ENCODE peak calls at places on chromosomes 3 and 15, in nine cellular contexts. U is left ventricle myocardium inferior, E is mucosa of descending colon, H is Caco-2, X is ovary, F is body of pancreas, Q is tibial nerve, V is heart left ventricle, G is prostate gland. P is an unnamed sample. For H3K4me1, the result is how much of the 10 kb centered on the place peaks cover.

GRCh38 chr15:69000091-69000490 is 14.4 kb upstream of the NOX5 start:
- DNase-seq in Q (no peak), U (no peak), F (no peak), H (no peak), V (no peak), X (no peak), E (no peak), G (no peak), P (no peak)

GRCh38 chr3:102410616-102411015 is 24.2 kb upstream of the ZPLD1 start:
- DNase-seq in E (no peak), F (no peak), H (no peak), U (no peak), G (no peak), Q (no peak), X (no peak), V (no peak), P (no peak)

GRCh38 chr15:77737238-77738037 is 104.7 kb upstream of the LINGO1 start:
- DNase-seq in F (no peak), E (no peak), H (no peak), V (no peak), X (no peak), U (no peak), Q (no peak), G (no peak), P (no peak)

GRCh38 chr15:44468713-44469385 is 41.4 kb downstream of the CTDSPL2 start:
- DNase-seq in H (no peak), X (no peak), V (no peak), E (no peak), G (no peak), U (no peak), Q (no peak), F (no peak), P (no peak)

GRCh38 chr3:23763040-23763477 is 42.7 kb upstream of the UBE2E1 start:
- DNase-seq in H (no peak), F (no peak), Q (no peak), V (peak), E (no peak), G (no peak), X (peak), U (peak), P (no peak)

GRCh38 chr15:60369696-60370095 is 28.1 kb downstream of the ANXA2 start:
- DNase-seq in U (no peak), X (no peak), F (no peak), H (no peak), Q (no peak), E (no peak), G (no peak), V (no peak), P (no peak)

GRCh38 chr3:169305460-169305859 is 358.1 kb downstream of the MECOM start:
- DNase-seq in Q (no peak), H (peak), X (no peak), F (peak), V (no peak), G (no peak), E (peak), U (no peak), P (no peak)

GRCh38 chr15:66294157-66294931 is 976 bp downstream of the DIS3L start:
- DNase-seq in H (peak), G (no peak), U (no peak), V (no peak), Q (peak), F (peak), E (no peak), X (no peak), P (no peak)

GRCh38 chr3:147420361-147421183 is 11.4 kb downstream of the ZIC1 start:
- DNase-seq in V (no peak), E (no peak), G (no peak), H (no peak), U (no peak), Q (no peak), X (no peak), F (no peak), P (no peak)

GRCh38 chr3:39644176-39644575 is 165.2 kb upstream of the MYRIP start:
- DNase-seq in E (no peak), Q (no peak), G (no peak), V (no peak), U (no peak), X (no peak), F (no peak), H (no peak), P (no peak)

GRCh38 chr3:2635511-2635910 is 474.7 kb downstream of the IL5RA start:
- DNase-seq in V (no peak), F (no peak), U (no peak), Q (no peak), X (no peak), G (no peak), H (no peak), E (no peak), P (no peak)

GRCh38 chr3:123831420-123831819 is 52.7 kb downstream of the MYLK start:
- DNase-seq in Q (no peak), X (no peak), E (no peak), U (no peak), V (no peak), F (no peak), H (no peak), G (peak), P (no peak)

GRCh38 chr3:73215286-73215685 is 153.8 kb downstream of the EBLN2 start:
- DNase-seq in Q (no peak), V (no peak), U (no peak), F (no peak), E (no peak), X (no peak), H (no peak), G (no peak), P (no peak)

GRCh38 chr3:149657796-149658443 is at the start of gene WWTR1:
- DNase-seq in Q (peak), F (peak), U (peak), E (peak), G (peak), X (peak), V (peak), H (peak), P (peak)

GRCh38 chr3:136787226-136787793 is 31.6 kb upstream of the SLC35G2 start:
- DNase-seq in G (no peak), H (no peak), X (no peak), Q (no peak), U (no peak), E (no peak), F (peak), V (no peak), P (no peak)

GRCh38 chr15:81785181-81785580 is 260.6 kb downstream of the MEX3B start:
- DNase-seq in F (no peak), U (no peak), X (no peak), E (no peak), V (no peak), Q (no peak), G (no peak), H (no peak), P (no peak)

GRCh38 chr3:195929452-195929851 is 21.1 kb upstream of the TNK2 start:
- DNase-seq in X (no peak), E (no peak), H (no peak), U (no peak), F (no peak), Q (no peak), V (no peak), G (no peak), P (no peak)

GRCh38 chr3:58164916-58165821 is 45.6 kb downstream of the DNASE1L3 start:
- DNase-seq in X (peak), F (peak), H (peak), G (peak), Q (no peak), U (no peak), E (no peak), V (no peak), P (no peak)

GRCh38 chr15:57418640-57419039 is 42.3 kb downstream of the CGNL1 start:
- DNase-seq in G (no peak), E (no peak), H (no peak), F (no peak), U (no peak), X (no peak), V (no peak), Q (no peak), P (no peak)

GRCh38 chr15:81133782-81134461 is at the start of gene CFAP161:
- DNase-seq in G (peak), H (no peak), U (peak), F (peak), Q (peak), V (peak), E (peak), X (peak), P (peak)

GRCh38 chr3:45435961-45436360 is 47.6 kb downstream of the LARS2 start:
- DNase-seq in E (no peak), V (no peak), F (no peak), X (no peak), Q (no peak), H (no peak), G (no peak), U (no peak), P (no peak)

GRCh38 chr3:49616491-49616941 is 57.6 kb upstream of the APEH start:
- DNase-seq in X (no peak), U (no peak), E (no peak), V (no peak), G (no peak), Q (no peak), H (no peak), F (no peak), P (no peak)

GRCh38 chr15:49215768-49216739 is 46.0 kb downstream of the GALK2 start:
- DNase-seq in Q (no peak), F (peak), H (no peak), G (no peak), E (no peak), V (peak), U (peak), X (no peak), P (no peak)

GRCh38 chr3:73602171-73602570 is 22.6 kb downstream of the PDZRN3 start:
- DNase-seq in G (no peak), V (peak), Q (no peak), H (no peak), U (peak), F (no peak), E (no peak), X (no peak), P (no peak)

GRCh38 chr3:89314454-89314853 is 207.0 kb downstream of the EPHA3 start:
- DNase-seq in U (no peak), Q (no peak), V (no peak), F (no peak), E (no peak), X (no peak), H (peak), G (no peak), P (no peak)

GRCh38 chr3:150094150-150094932 is 123.6 kb upstream of the PFN2 start:
- DNase-seq in F (no peak), U (no peak), V (no peak), X (no peak), E (no peak), Q (no peak), G (no peak), H (no peak), P (peak)

GRCh38 chr3:171317133-171317532 is 143.1 kb downstream of the TNIK start:
- DNase-seq in U (peak), G (no peak), H (no peak), Q (no peak), X (no peak), V (peak), F (no peak), E (no peak), P (no peak)

GRCh38 chr3:148330486-148330885 is 367.2 kb upstream of the AGTR1 start:
- DNase-seq in X (no peak), E (no peak), H (no peak), G (no peak), Q (no peak), F (no peak), U (no peak), V (no peak), P (no peak)

GRCh38 chr3:27353221-27353620 is 16.0 kb downstream of the NEK10 start:
- DNase-seq in F (no peak), Q (no peak), G (no peak), X (no peak), U (no peak), V (no peak), E (no peak), H (no peak), P (no peak)

GRCh38 chr3:48475188-48475587 is 28.7 kb downstream of the ATRIP start:
- DNase-seq in U (no peak), G (no peak), F (no peak), Q (no peak), E (no peak), V (no peak), X (no peak), H (no peak), P (no peak)

GRCh38 chr3:124811441-124811840 is 75.7 kb downstream of the ITGB5 start:
- DNase-seq in G (no peak), F (no peak), X (no peak), V (no peak), E (no peak), Q (no peak), H (no peak), U (no peak), P (no peak)

GRCh38 chr3:50122071-50122470 is 33.1 kb upstream of the SEMA3F start:
- DNase-seq in X (no peak), E (no peak), Q (no peak), V (no peak), H (no peak), G (no peak), U (no peak), F (no peak), P (no peak)

DNA sequence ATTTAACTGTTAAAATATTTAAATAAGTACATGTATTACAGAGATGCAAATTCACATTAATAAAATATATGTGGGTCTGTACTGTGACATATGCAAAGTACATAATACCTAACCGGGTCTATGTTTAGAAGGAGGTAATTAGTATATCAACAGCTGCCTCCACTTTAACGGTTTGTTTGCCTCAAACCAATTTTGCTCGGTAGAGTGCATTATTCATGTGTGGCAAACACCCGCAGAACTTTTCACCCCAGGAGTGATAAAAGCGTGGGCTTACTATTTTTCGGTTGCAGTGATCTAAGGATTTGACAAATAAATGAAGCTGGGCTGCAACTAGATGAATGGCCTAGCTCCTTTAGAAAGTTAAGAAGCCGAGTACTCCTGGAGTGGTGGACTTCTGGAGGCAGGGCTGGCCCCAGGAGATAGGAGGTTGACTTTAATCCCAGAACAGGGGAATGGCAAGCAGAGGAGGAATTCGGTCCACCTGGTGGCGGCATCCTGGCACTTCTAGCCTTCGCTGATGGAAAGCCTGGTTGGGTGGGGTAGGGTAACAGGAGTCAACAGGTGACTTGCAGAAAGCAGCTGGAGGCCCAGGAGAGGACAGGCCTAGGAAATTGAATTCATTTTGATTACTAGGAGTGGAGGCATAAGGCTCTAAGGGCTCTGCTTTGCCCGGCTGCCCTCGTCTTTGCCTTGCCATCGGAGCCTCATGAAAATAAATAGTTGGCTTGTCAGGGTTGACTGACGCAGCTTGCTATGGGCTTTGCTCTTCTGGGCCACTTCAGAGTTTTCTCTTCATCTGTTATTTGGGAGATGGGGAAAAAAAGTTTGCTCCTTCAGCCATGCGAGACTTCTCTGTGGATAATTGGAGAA is 2.4 kb downstream of the SLCO3A1 start:
- DNase-seq in E (peak), Q (no peak), F (peak), V (no peak), X (no peak), U (no peak), G (peak), H (peak), P (no peak)
- H3K4me1 ChIP-seq in E (under half), Q (under half), F (under half), V (half or more), X (under half), U (half or more), G (under half), H (under half), P (under half)

DNA sequence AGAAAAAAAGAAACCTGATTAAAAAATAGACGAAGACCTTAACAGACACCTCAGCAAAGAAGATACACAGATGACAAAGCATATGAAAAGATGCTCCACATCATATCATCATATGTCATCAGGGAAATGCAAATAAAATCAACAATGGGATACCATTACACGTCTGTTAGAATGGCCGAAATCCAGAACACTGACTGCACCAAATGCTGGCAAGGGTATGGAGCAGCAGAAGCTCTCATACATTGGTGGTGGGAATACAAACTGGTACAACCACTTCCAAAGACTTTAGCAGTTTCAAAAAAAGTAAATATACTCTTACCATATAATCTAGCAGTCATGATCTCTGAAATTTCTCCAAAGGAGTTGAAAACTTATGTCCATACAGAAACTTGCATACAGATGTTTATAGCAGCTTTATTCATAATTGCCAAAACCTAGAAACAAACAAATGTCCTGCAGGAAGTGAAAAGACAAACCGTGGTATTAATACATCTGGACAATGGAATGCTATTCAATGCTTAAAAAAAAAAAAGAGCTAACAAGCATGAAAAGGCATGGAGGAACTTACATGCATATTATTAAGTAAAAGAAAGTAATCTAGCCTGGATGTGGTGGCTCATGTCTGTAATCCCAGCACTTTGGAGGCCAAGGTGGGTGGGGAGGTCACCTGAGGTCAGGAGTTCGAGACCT is 107.4 kb downstream of the HES1 start:
- DNase-seq in X (no peak), Q (no peak), U (no peak), E (no peak), V (no peak), H (no peak), F (no peak), G (no peak), P (no peak)
- TF ChIP-seq CTCF in X (no peak), Q (no peak), U (no peak), E (no peak), V (no peak), H (no peak), F (no peak), G (no peak), P (no peak)

GRCh38 chr3:69105320-69105719 is 17.1 kb downstream of the LMOD3 start:
- DNase-seq in E (no peak), H (no peak), X (no peak), V (no peak), F (no peak), U (no peak), G (no peak), Q (no peak), P (no peak)
- H3K4me1 ChIP-seq in E (under half), H (under half), X (under half), V (under half), F (under half), U (half or more), G (under half), Q (under half), P (half or more)

DNA sequence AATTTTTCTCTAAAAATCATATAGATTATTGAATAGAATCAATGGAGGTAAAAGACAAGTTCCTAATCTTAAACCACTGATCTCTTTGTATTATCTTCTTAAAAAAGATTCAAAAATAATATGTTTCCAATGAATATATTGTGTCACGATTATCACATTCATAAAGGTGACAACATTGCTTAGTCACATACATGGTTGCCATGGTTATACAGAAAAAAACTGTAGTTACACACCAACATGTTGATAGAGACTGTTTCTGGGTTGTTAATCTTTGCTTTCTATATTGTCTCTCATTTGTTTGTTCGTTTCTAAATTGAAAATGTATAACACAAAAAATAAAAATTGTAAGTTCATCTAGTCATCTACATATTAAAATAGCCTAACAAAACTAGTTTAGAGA is 376.0 kb upstream of the ALCAM start:
- DNase-seq in F (no peak), X (no peak), U (no peak), Q (no peak), G (no peak), V (no peak), H (no peak), E (no peak), P (no peak)
- TF ChIP-seq CTCF in F (no peak), X (no peak), U (no peak), Q (no peak), G (no peak), V (no peak), H (no peak), E (no peak), P (no peak)

P was measured in psoas muscle.